ENCODE peak calls at places on chromosome 15, in nine cellular contexts. J is GF-D8; V is WERI-Rb-1; H is COR-L47; A is ACHN; Z is cardiac septum; G is stimulated activated CD4-positive, alpha-beta T cell treated with anti-CD3 and anti-CD28 coated beads, Interleukin-2, amount 100 ng/mL, for 24 hours; S is LoVo; C is effector CD4-positive, alpha-beta T cell. K is an unnamed sample.

GRCh38 chr15:38351466-38351865 is 98.8 kb downstream of the SPRED1 start:
- DNase-seq in G (no peak), A (no peak), C (no peak), S (no peak), J (no peak), V (no peak), Z (no peak), H (no peak), K (no peak)

GRCh38 chr15:67033521-67033920 is 31.9 kb upstream of the SMAD3 start:
- DNase-seq in Z (no peak), J (no peak), H (no peak), S (no peak), A (no peak), V (peak), C (peak), G (peak), K (no peak)

GRCh38 chr15:91561371-91562100 is 292.0 kb upstream of the SLCO3A1 start:
- DNase-seq in V (no peak), J (no peak), S (no peak), Z (no peak), C (no peak), H (no peak), G (no peak), A (peak), K (no peak)

GRCh38 chr15:89023311-89023961 is 64.8 kb upstream of the ABHD2 start:
- DNase-seq in A (no peak), J (no peak), C (no peak), V (no peak), G (no peak), H (no peak), S (no peak), Z (no peak), K (no peak)

GRCh38 chr15:100602822-100603393 is 519 bp downstream of the ASB7 start:
- DNase-seq in H (no peak), A (peak), C (peak), G (peak), V (no peak), S (peak), Z (peak), J (no peak), K (peak)

GRCh38 chr15:29094711-29095110 is 174.9 kb downstream of the NSMCE3 start:
- DNase-seq in C (no peak), G (no peak), S (no peak), Z (no peak), A (no peak), V (no peak), H (no peak), J (no peak), K (no peak)

GRCh38 chr15:60994842-60995495 is 234.1 kb downstream of the RORA start:
- DNase-seq in J (no peak), S (no peak), C (no peak), V (no peak), Z (no peak), A (no peak), G (no peak), H (peak), K (no peak)

GRCh38 chr15:74281147-74282133 is 45.3 kb downstream of the CCDC33 start:
- DNase-seq in Z (no peak), V (no peak), S (no peak), A (no peak), G (no peak), C (no peak), H (no peak), J (no peak), K (no peak)

GRCh38 chr15:75723847-75724660 is 11.4 kb upstream of the CSPG4 start:
- DNase-seq in J (no peak), V (peak), Z (peak), A (peak), H (peak), C (peak), G (peak), S (no peak), K (peak)

GRCh38 chr15:90585863-90586262 is 56.1 kb downstream of the CRTC3 start:
- DNase-seq in G (no peak), H (no peak), Z (no peak), J (no peak), A (no peak), V (no peak), C (no peak), S (no peak), K (no peak)